ENCODE peak calls at places on chromosomes 12 and 14, in seven cellular contexts. One of them, this sample, is unnamed.

GRCh38 chr12:40534828-40535227 is 157.4 kb upstream of the CNTN1 start:
- DNase-seq in astrocyte of the cerebellum: no peak
- DNase-seq in PC-3: no peak
- DNase-seq in suprapubic skin: no peak
- DNase-seq in WERI-Rb-1: no peak
- DNase-seq in PC-9: no peak
- DNase-seq in DND-41: no peak
- DNase-seq in this sample: no peak

GRCh38 chr12:124674937-124675336 is 107.5 kb upstream of the NCOR2 start:
- DNase-seq in WERI-Rb-1: no peak
- DNase-seq in astrocyte of the cerebellum: no peak
- DNase-seq in suprapubic skin: no peak
- DNase-seq in PC-9: no peak
- DNase-seq in DND-41: no peak
- DNase-seq in PC-3: no peak
- DNase-seq in this sample: no peak

GRCh38 chr12:110217996-110218674 is 62.9 kb upstream of the ATP2A2 start:
- DNase-seq in PC-9: no peak
- DNase-seq in DND-41: no peak
- DNase-seq in PC-3: peak; percentile 21
- DNase-seq in WERI-Rb-1: no peak
- DNase-seq in astrocyte of the cerebellum: no peak
- DNase-seq in suprapubic skin: no peak
- DNase-seq in this sample: no peak

GRCh38 chr14:72608391-72609204 is 285.3 kb downstream of the DPF3 start:
- DNase-seq in suprapubic skin: no peak
- DNase-seq in PC-9: no peak
- DNase-seq in astrocyte of the cerebellum: peak; percentile 82
- DNase-seq in PC-3: peak; percentile 95
- DNase-seq in DND-41: no peak
- DNase-seq in WERI-Rb-1: no peak
- DNase-seq in this sample: peak; percentile 54

GRCh38 chr12:30985814-30986452 is 59.4 kb downstream of the TSPAN11 start:
- DNase-seq in astrocyte of the cerebellum: peak; percentile 40
- DNase-seq in WERI-Rb-1: peak; percentile 64
- DNase-seq in PC-3: peak; percentile 69
- DNase-seq in DND-41: peak; percentile 29
- DNase-seq in PC-9: no peak
- DNase-seq in suprapubic skin: no peak
- DNase-seq in this sample: no peak

GRCh38 chr12:44503329-44503728 is 372.8 kb downstream of the NELL2 start:
- DNase-seq in DND-41: no peak
- DNase-seq in PC-9: no peak
- DNase-seq in astrocyte of the cerebellum: no peak
- DNase-seq in WERI-Rb-1: no peak
- DNase-seq in PC-3: peak; percentile 50
- DNase-seq in suprapubic skin: no peak
- DNase-seq in this sample: no peak

GRCh38 chr12:12387521-12387920 is 30.6 kb downstream of the BORCS5 start:
- DNase-seq in astrocyte of the cerebellum: no peak
- DNase-seq in WERI-Rb-1: no peak
- DNase-seq in suprapubic skin: no peak
- DNase-seq in DND-41: no peak
- DNase-seq in PC-3: peak; percentile 53
- DNase-seq in PC-9: no peak
- DNase-seq in this sample: peak; percentile 56

GRCh38 chr12:30614031-30614430 is 81.6 kb downstream of the IPO8 start:
- DNase-seq in DND-41: no peak
- DNase-seq in astrocyte of the cerebellum: no peak
- DNase-seq in PC-9: no peak
- DNase-seq in PC-3: no peak
- DNase-seq in suprapubic skin: no peak
- DNase-seq in WERI-Rb-1: no peak
- DNase-seq in this sample: no peak

GRCh38 chr12:12461281-12461922 is 101.3 kb downstream of the DUSP16 start:
- DNase-seq in astrocyte of the cerebellum: no peak
- DNase-seq in PC-9: no peak
- DNase-seq in DND-41: no peak
- DNase-seq in WERI-Rb-1: no peak
- DNase-seq in suprapubic skin: no peak
- DNase-seq in PC-3: no peak
- DNase-seq in this sample: no peak

GRCh38 chr12:24846689-24847088 is 102.2 kb downstream of the BCAT1 start:
- DNase-seq in PC-3: no peak
- DNase-seq in DND-41: no peak
- DNase-seq in WERI-Rb-1: no peak
- DNase-seq in suprapubic skin: no peak
- DNase-seq in PC-9: no peak
- DNase-seq in astrocyte of the cerebellum: no peak
- DNase-seq in this sample: no peak

GRCh38 chr12:13175499-13175898 is 21.0 kb upstream of the EMP1 start:
- DNase-seq in DND-41: no peak
- DNase-seq in PC-9: peak; percentile 96
- DNase-seq in suprapubic skin: no peak
- DNase-seq in PC-3: peak; percentile 66
- DNase-seq in astrocyte of the cerebellum: no peak
- DNase-seq in WERI-Rb-1: no peak
- DNase-seq in this sample: peak; percentile 99

GRCh38 chr14:104237651-104238423 is 99.5 kb downstream of the KIF26A start:
- DNase-seq in astrocyte of the cerebellum: no peak
- DNase-seq in WERI-Rb-1: no peak
- DNase-seq in PC-3: no peak
- DNase-seq in DND-41: no peak
- DNase-seq in suprapubic skin: peak; percentile 34
- DNase-seq in PC-9: no peak
- DNase-seq in this sample: no peak

GRCh38 chr12:59070534-59070933 is 150.2 kb upstream of the LRIG3 start:
- DNase-seq in DND-41: no peak
- DNase-seq in PC-9: no peak
- DNase-seq in WERI-Rb-1: no peak
- DNase-seq in PC-3: peak; percentile 29
- DNase-seq in suprapubic skin: no peak
- DNase-seq in astrocyte of the cerebellum: no peak
- DNase-seq in this sample: peak; percentile 62

GRCh38 chr12:26471560-26471959 is 276.2 kb downstream of the SSPN start:
- DNase-seq in suprapubic skin: no peak
- DNase-seq in PC-3: peak; percentile 23
- DNase-seq in astrocyte of the cerebellum: peak; percentile 26
- DNase-seq in WERI-Rb-1: no peak
- DNase-seq in DND-41: no peak
- DNase-seq in PC-9: no peak
- DNase-seq in this sample: no peak

GRCh38 chr12:32947203-32947795 is 50.7 kb upstream of the PKP2 start:
- DNase-seq in astrocyte of the cerebellum: peak; percentile 1
- DNase-seq in PC-3: peak; percentile 72
- DNase-seq in PC-9: peak; percentile 50
- DNase-seq in DND-41: no peak
- DNase-seq in WERI-Rb-1: no peak
- DNase-seq in suprapubic skin: no peak
- DNase-seq in this sample: peak; percentile 19

GRCh38 chr14:103199141-103199540 is 75.9 kb downstream of the TNFAIP2 start:
- DNase-seq in PC-3: no peak
- DNase-seq in PC-9: no peak
- DNase-seq in suprapubic skin: peak; percentile 70
- DNase-seq in astrocyte of the cerebellum: no peak
- DNase-seq in DND-41: no peak
- DNase-seq in WERI-Rb-1: no peak
- DNase-seq in this sample: no peak

GRCh38 chr12:111607239-111607638 is 8.1 kb upstream of the ATXN2 start:
- DNase-seq in PC-9: no peak
- DNase-seq in astrocyte of the cerebellum: no peak
- DNase-seq in DND-41: no peak
- DNase-seq in WERI-Rb-1: no peak
- DNase-seq in PC-3: peak; percentile 21
- DNase-seq in suprapubic skin: no peak
- DNase-seq in this sample: no peak

GRCh38 chr12:6944381-6945186 is 762 bp downstream of the C12orf57 start:
- DNase-seq in suprapubic skin: peak; percentile 97
- DNase-seq in PC-9: peak; percentile 90
- DNase-seq in DND-41: peak; percentile 93
- DNase-seq in astrocyte of the cerebellum: peak; percentile 85
- DNase-seq in WERI-Rb-1: peak; percentile 94
- DNase-seq in PC-3: peak; percentile 89
- DNase-seq in this sample: no peak

GRCh38 chr12:16349132-16349463 is 1.7 kb downstream of the MGST1 start:
- DNase-seq in suprapubic skin: peak; percentile 80
- DNase-seq in DND-41: no peak
- DNase-seq in WERI-Rb-1: no peak
- DNase-seq in PC-9: peak; percentile 86
- DNase-seq in astrocyte of the cerebellum: peak; percentile 79
- DNase-seq in PC-3: peak; percentile 91
- DNase-seq in this sample: no peak

GRCh38 chr12:19223018-19223417 is 93.5 kb downstream of the PLEKHA5 start:
- DNase-seq in astrocyte of the cerebellum: no peak
- DNase-seq in PC-9: no peak
- DNase-seq in DND-41: no peak
- DNase-seq in PC-3: peak; percentile 46
- DNase-seq in WERI-Rb-1: no peak
- DNase-seq in suprapubic skin: no peak
- DNase-seq in this sample: no peak

GRCh38 chr12:73517859-73518258 is 1019.8 kb upstream of the ATXN7L3B start:
- DNase-seq in PC-3: no peak
- DNase-seq in WERI-Rb-1: no peak
- DNase-seq in suprapubic skin: no peak
- DNase-seq in DND-41: no peak
- DNase-seq in PC-9: no peak
- DNase-seq in astrocyte of the cerebellum: no peak
- DNase-seq in this sample: no peak

GRCh38 chr12:89348894-89349669 is 3.2 kb downstream of the DUSP6 start:
- DNase-seq in DND-41: peak; percentile 57
- DNase-seq in suprapubic skin: no peak
- DNase-seq in WERI-Rb-1: no peak
- DNase-seq in PC-9: no peak
- DNase-seq in PC-3: no peak
- DNase-seq in astrocyte of the cerebellum: no peak
- DNase-seq in this sample: no peak

GRCh38 chr14:91175296-91175695 is 61.4 kb downstream of the DGLUCY start:
- DNase-seq in DND-41: no peak
- DNase-seq in PC-3: no peak
- DNase-seq in suprapubic skin: no peak
- DNase-seq in WERI-Rb-1: no peak
- DNase-seq in astrocyte of the cerebellum: no peak
- DNase-seq in PC-9: no peak
- DNase-seq in this sample: no peak

GRCh38 chr14:100146548-100147091 is 12.8 kb downstream of the DEGS2 start:
- DNase-seq in suprapubic skin: no peak
- DNase-seq in PC-3: no peak
- DNase-seq in WERI-Rb-1: no peak
- DNase-seq in PC-9: no peak
- DNase-seq in astrocyte of the cerebellum: no peak
- DNase-seq in DND-41: peak; percentile 33
- DNase-seq in this sample: no peak
- TF ChIP-seq CTCF in suprapubic skin: no peak
- TF ChIP-seq CTCF in PC-3: no peak
- TF ChIP-seq CTCF in WERI-Rb-1: no peak
- TF ChIP-seq CTCF in PC-9: no peak
- TF ChIP-seq CTCF in astrocyte of the cerebellum: no peak
- TF ChIP-seq CTCF in DND-41: peak; percentile 39
- TF ChIP-seq CTCF in this sample: peak; percentile 14

GRCh38 chr14:31024042-31024480 is 1.4 kb upstream of the AP4S1 start:
- DNase-seq in astrocyte of the cerebellum: no peak
- DNase-seq in suprapubic skin: no peak
- DNase-seq in PC-9: no peak
- DNase-seq in WERI-Rb-1: no peak
- DNase-seq in DND-41: no peak
- DNase-seq in PC-3: no peak
- DNase-seq in this sample: no peak

GRCh38 chr14:31022386-31022785 is 3.1 kb upstream of the AP4S1 start:
- DNase-seq in PC-9: no peak
- DNase-seq in WERI-Rb-1: no peak
- DNase-seq in suprapubic skin: no peak
- DNase-seq in DND-41: no peak
- DNase-seq in PC-3: no peak
- DNase-seq in astrocyte of the cerebellum: no peak
- DNase-seq in this sample: no peak

GRCh38 chr14:31021576-31021949 is 3.9 kb upstream of the AP4S1 start:
- DNase-seq in astrocyte of the cerebellum: no peak
- DNase-seq in WERI-Rb-1: no peak
- DNase-seq in PC-3: no peak
- DNase-seq in DND-41: no peak
- DNase-seq in suprapubic skin: no peak
- DNase-seq in PC-9: no peak
- DNase-seq in this sample: no peak

GRCh38 chr14:31018057-31018645 is 7.3 kb upstream of the AP4S1 start:
- DNase-seq in PC-9: no peak
- DNase-seq in suprapubic skin: no peak
- DNase-seq in DND-41: no peak
- DNase-seq in WERI-Rb-1: no peak
- DNase-seq in astrocyte of the cerebellum: no peak
- DNase-seq in PC-3: no peak
- DNase-seq in this sample: no peak

GRCh38 chr14:31020834-31021575 is 4.4 kb upstream of the AP4S1 start:
- DNase-seq in PC-9: no peak
- DNase-seq in PC-3: no peak
- DNase-seq in suprapubic skin: no peak
- DNase-seq in DND-41: no peak
- DNase-seq in WERI-Rb-1: no peak
- DNase-seq in astrocyte of the cerebellum: no peak
- DNase-seq in this sample: no peak
- H3K4me3 ChIP-seq in PC-9: no peak overlapping the region
- H3K4me3 ChIP-seq in PC-3: no peak overlapping the region
- H3K4me3 ChIP-seq in suprapubic skin: no peak overlapping the region
- H3K4me3 ChIP-seq in DND-41: no peak overlapping the region
- H3K4me3 ChIP-seq in WERI-Rb-1: no peak overlapping the region
- H3K4me3 ChIP-seq in astrocyte of the cerebellum: no peak overlapping the region
- H3K4me3 ChIP-seq in this sample: no peak overlapping the region

GRCh38 chr14:69424139-69424923 is 25.8 kb downstream of the SLC39A9 start:
- DNase-seq in WERI-Rb-1: no peak
- DNase-seq in PC-9: peak; percentile 45
- DNase-seq in DND-41: no peak
- DNase-seq in suprapubic skin: no peak
- DNase-seq in PC-3: peak; percentile 64
- DNase-seq in astrocyte of the cerebellum: no peak
- DNase-seq in this sample: no peak

GRCh38 chr14:69427596-69427995 is 29.1 kb downstream of the SLC39A9 start:
- DNase-seq in DND-41: no peak
- DNase-seq in astrocyte of the cerebellum: no peak
- DNase-seq in PC-3: no peak
- DNase-seq in WERI-Rb-1: no peak
- DNase-seq in PC-9: no peak
- DNase-seq in suprapubic skin: no peak
- DNase-seq in this sample: no peak

GRCh38 chr14:69428289-69428998 is 30.0 kb downstream of the SLC39A9 start:
- DNase-seq in astrocyte of the cerebellum: no peak
- DNase-seq in PC-3: no peak
- DNase-seq in WERI-Rb-1: no peak
- DNase-seq in DND-41: no peak
- DNase-seq in PC-9: no peak
- DNase-seq in suprapubic skin: no peak
- DNase-seq in this sample: no peak

GRCh38 chr14:69423279-69423678 is 24.8 kb downstream of the SLC39A9 start:
- DNase-seq in WERI-Rb-1: no peak
- DNase-seq in PC-9: no peak
- DNase-seq in suprapubic skin: no peak
- DNase-seq in astrocyte of the cerebellum: no peak
- DNase-seq in DND-41: no peak
- DNase-seq in PC-3: no peak
- DNase-seq in this sample: peak; percentile 0
- TF ChIP-seq CTCF in WERI-Rb-1: no peak
- TF ChIP-seq CTCF in PC-9: no peak
- TF ChIP-seq CTCF in suprapubic skin: no peak
- TF ChIP-seq CTCF in astrocyte of the cerebellum: no peak
- TF ChIP-seq CTCF in DND-41: no peak
- TF ChIP-seq CTCF in PC-3: no peak
- TF ChIP-seq CTCF in this sample: peak; percentile 5

GRCh38 chr12:98372340-98373018 is 142.9 kb upstream of the TMPO start:
- DNase-seq in DND-41: no peak
- DNase-seq in PC-9: no peak
- DNase-seq in astrocyte of the cerebellum: no peak
- DNase-seq in suprapubic skin: no peak
- DNase-seq in WERI-Rb-1: no peak
- DNase-seq in PC-3: no peak
- DNase-seq in this sample: no peak
- H3K4me3 ChIP-seq in DND-41: no peak overlapping the region
- H3K4me3 ChIP-seq in PC-9: no peak overlapping the region
- H3K4me3 ChIP-seq in astrocyte of the cerebellum: no peak overlapping the region
- H3K4me3 ChIP-seq in suprapubic skin: no peak overlapping the region
- H3K4me3 ChIP-seq in WERI-Rb-1: no peak overlapping the region
- H3K4me3 ChIP-seq in PC-3: no peak overlapping the region
- H3K4me3 ChIP-seq in this sample: no peak overlapping the region

This sample was measured in retinal pigment epithelial cell.